ENCODE peak calls at places on chromosomes 6 and 20, in eight cellular contexts. One of them, this sample, is unnamed.

GRCh38 chr6:107113460-107114212 is 1.7 kb downstream of the BEND3 start:
- DNase-seq in stimulated activated CD8-positive, alpha-beta memory T cell treated with anti-CD3 and anti-CD28 coated beads, Interleukin-7, amount 100 ng/mL, for 1 hour: no peak
- DNase-seq in naive thymus-derived CD4-positive, alpha-beta T cell: no peak
- DNase-seq in activated T-helper 1 cell treated with Interleukin-2 at 50 U/mL for 16 hours: no peak
- DNase-seq in NCI-H2081: no peak
- DNase-seq in AG04449: no peak
- DNase-seq in aorta: no peak
- DNase-seq in mesendoderm: no peak
- DNase-seq in this sample: no peak

GRCh38 chr6:40393641-40394040 is 193.5 kb downstream of the LRFN2 start:
- DNase-seq in activated T-helper 1 cell treated with Interleukin-2 at 50 U/mL for 16 hours: no peak
- DNase-seq in AG04449: no peak
- DNase-seq in mesendoderm: no peak
- DNase-seq in stimulated activated CD8-positive, alpha-beta memory T cell treated with anti-CD3 and anti-CD28 coated beads, Interleukin-7, amount 100 ng/mL, for 1 hour: no peak
- DNase-seq in naive thymus-derived CD4-positive, alpha-beta T cell: no peak
- DNase-seq in aorta: no peak
- DNase-seq in NCI-H2081: no peak
- DNase-seq in this sample: no peak

GRCh38 chr20:15930324-15931305 is 642.6 kb downstream of the KIF16B start:
- DNase-seq in NCI-H2081: peak; percentile 63
- DNase-seq in stimulated activated CD8-positive, alpha-beta memory T cell treated with anti-CD3 and anti-CD28 coated beads, Interleukin-7, amount 100 ng/mL, for 1 hour: no peak
- DNase-seq in AG04449: no peak
- DNase-seq in mesendoderm: peak; percentile 64
- DNase-seq in activated T-helper 1 cell treated with Interleukin-2 at 50 U/mL for 16 hours: no peak
- DNase-seq in aorta: no peak
- DNase-seq in naive thymus-derived CD4-positive, alpha-beta T cell: no peak
- DNase-seq in this sample: no peak

GRCh38 chr6:140670013-140670412 is 1295.6 kb upstream of the CITED2 start:
- DNase-seq in NCI-H2081: no peak
- DNase-seq in activated T-helper 1 cell treated with Interleukin-2 at 50 U/mL for 16 hours: no peak
- DNase-seq in AG04449: no peak
- DNase-seq in stimulated activated CD8-positive, alpha-beta memory T cell treated with anti-CD3 and anti-CD28 coated beads, Interleukin-7, amount 100 ng/mL, for 1 hour: no peak
- DNase-seq in aorta: no peak
- DNase-seq in naive thymus-derived CD4-positive, alpha-beta T cell: no peak
- DNase-seq in mesendoderm: no peak
- DNase-seq in this sample: no peak

GRCh38 chr20:25319241-25320034 is 71.2 kb downstream of the ABHD12 start:
- DNase-seq in AG04449: no peak
- DNase-seq in activated T-helper 1 cell treated with Interleukin-2 at 50 U/mL for 16 hours: no peak
- DNase-seq in aorta: no peak
- DNase-seq in stimulated activated CD8-positive, alpha-beta memory T cell treated with anti-CD3 and anti-CD28 coated beads, Interleukin-7, amount 100 ng/mL, for 1 hour: no peak
- DNase-seq in NCI-H2081: peak; percentile 75
- DNase-seq in naive thymus-derived CD4-positive, alpha-beta T cell: no peak
- DNase-seq in mesendoderm: no peak
- DNase-seq in this sample: no peak

GRCh38 chr6:155274106-155274505 is 10.3 kb downstream of the CLDN20 start:
- DNase-seq in NCI-H2081: no peak
- DNase-seq in AG04449: no peak
- DNase-seq in aorta: no peak
- DNase-seq in stimulated activated CD8-positive, alpha-beta memory T cell treated with anti-CD3 and anti-CD28 coated beads, Interleukin-7, amount 100 ng/mL, for 1 hour: no peak
- DNase-seq in activated T-helper 1 cell treated with Interleukin-2 at 50 U/mL for 16 hours: no peak
- DNase-seq in mesendoderm: no peak
- DNase-seq in naive thymus-derived CD4-positive, alpha-beta T cell: no peak
- DNase-seq in this sample: no peak

GRCh38 chr6:118298476-118298875 is 249.6 kb upstream of the PLN start:
- DNase-seq in NCI-H2081: no peak
- DNase-seq in naive thymus-derived CD4-positive, alpha-beta T cell: no peak
- DNase-seq in mesendoderm: no peak
- DNase-seq in AG04449: no peak
- DNase-seq in aorta: no peak
- DNase-seq in activated T-helper 1 cell treated with Interleukin-2 at 50 U/mL for 16 hours: no peak
- DNase-seq in stimulated activated CD8-positive, alpha-beta memory T cell treated with anti-CD3 and anti-CD28 coated beads, Interleukin-7, amount 100 ng/mL, for 1 hour: no peak
- DNase-seq in this sample: no peak

GRCh38 chr6:42103218-42103617 is 39.2 kb downstream of the C6orf132 start:
- DNase-seq in activated T-helper 1 cell treated with Interleukin-2 at 50 U/mL for 16 hours: no peak
- DNase-seq in naive thymus-derived CD4-positive, alpha-beta T cell: no peak
- DNase-seq in aorta: no peak
- DNase-seq in mesendoderm: no peak
- DNase-seq in AG04449: no peak
- DNase-seq in stimulated activated CD8-positive, alpha-beta memory T cell treated with anti-CD3 and anti-CD28 coated beads, Interleukin-7, amount 100 ng/mL, for 1 hour: no peak
- DNase-seq in NCI-H2081: no peak
- DNase-seq in this sample: no peak

GRCh38 chr6:34549804-34550202 is 6.3 kb downstream of the SPDEF start:
- DNase-seq in stimulated activated CD8-positive, alpha-beta memory T cell treated with anti-CD3 and anti-CD28 coated beads, Interleukin-7, amount 100 ng/mL, for 1 hour: no peak
- DNase-seq in NCI-H2081: no peak
- DNase-seq in aorta: no peak
- DNase-seq in naive thymus-derived CD4-positive, alpha-beta T cell: no peak
- DNase-seq in AG04449: no peak
- DNase-seq in activated T-helper 1 cell treated with Interleukin-2 at 50 U/mL for 16 hours: no peak
- DNase-seq in mesendoderm: no peak
- DNase-seq in this sample: no peak

GRCh38 chr6:49264496-49264895 is 198.6 kb downstream of the MMUT start:
- DNase-seq in activated T-helper 1 cell treated with Interleukin-2 at 50 U/mL for 16 hours: no peak
- DNase-seq in AG04449: no peak
- DNase-seq in stimulated activated CD8-positive, alpha-beta memory T cell treated with anti-CD3 and anti-CD28 coated beads, Interleukin-7, amount 100 ng/mL, for 1 hour: no peak
- DNase-seq in aorta: no peak
- DNase-seq in naive thymus-derived CD4-positive, alpha-beta T cell: no peak
- DNase-seq in mesendoderm: no peak
- DNase-seq in NCI-H2081: no peak
- DNase-seq in this sample: no peak

This sample was measured in iPS DF 19.7.